ENCODE peak calls at places on chromosome 20, in six cellular contexts. I is effector memory CD8-positive, alpha-beta T cell; M is activated gamma-delta T cell treated with Interleukin-2 at 50 U/mL for 16 hours; J is ELR; X is head of caudate nucleus; K is T-helper 1 cell. W is an unnamed sample.

GRCh38 chr20:7950387-7950786 is 10.1 kb upstream of the HAO1 start:
- DNase-seq in I (no peak), M (no peak), J (no peak), X (no peak), K (no peak), W (no peak)

GRCh38 chr20:35091808-35092523 is 641 bp downstream of the TRPC4AP start:
- DNase-seq in I (no peak), M (no peak), J (peak), X (no peak), K (no peak), W (peak)

GRCh38 chr20:57589728-57590484 is 29.0 kb downstream of the PCK1 start:
- DNase-seq in I (no peak), M (no peak), J (no peak), X (no peak), K (no peak), W (no peak)

GRCh38 chr20:38725959-38726848 is 1.9 kb downstream of the SLC32A1 start:
- DNase-seq in I (no peak), M (no peak), J (peak), X (peak), K (no peak), W (peak)

GRCh38 chr20:4169360-4170214 is 154.2 kb upstream of the RNF24 start:
- DNase-seq in I (no peak), M (no peak), J (no peak), X (no peak), K (no peak), W (no peak)

GRCh38 chr20:44496976-44497375 is 21.3 kb downstream of the TTPAL start:
- DNase-seq in I (no peak), M (no peak), J (peak), X (no peak), K (no peak), W (no peak)

GRCh38 chr20:43925786-43926185 is 11.1 kb downstream of the TOX2 start:
- DNase-seq in I (no peak), M (peak), J (peak), X (no peak), K (no peak), W (no peak)

GRCh38 chr20:7627734-7628663 is 312.3 kb downstream of the HAO1 start:
- DNase-seq in I (no peak), M (no peak), J (peak), X (no peak), K (no peak), W (no peak)

GRCh38 chr20:22763257-22763906 is 179.0 kb upstream of the FOXA2 start:
- DNase-seq in I (no peak), M (no peak), J (peak), X (no peak), K (no peak), W (no peak)

GRCh38 chr20:5364136-5364821 is 47.5 kb upstream of the PROKR2 start:
- DNase-seq in I (no peak), M (no peak), J (no peak), X (no peak), K (no peak), W (no peak)

GRCh38 chr20:37903317-37904007 is 535 bp downstream of the VSTM2L start:
- DNase-seq in I (no peak), M (no peak), J (no peak), X (peak), K (no peak), W (peak)

GRCh38 chr20:3209946-3210317 is 634 bp downstream of the ITPA start:
- DNase-seq in I (no peak), M (no peak), J (peak), X (no peak), K (no peak), W (no peak)

GRCh38 chr20:5731753-5732366 is 18.3 kb upstream of the SHLD1 start:
- DNase-seq in I (no peak), M (no peak), J (no peak), X (no peak), K (no peak), W (no peak)

GRCh38 chr20:45343867-45344721 is 4.1 kb downstream of the SDC4 start:
- DNase-seq in I (no peak), M (no peak), J (peak), X (peak), K (no peak), W (no peak)

GRCh38 chr20:905396-905961 is 10.7 kb downstream of the ANGPT4 start:
- DNase-seq in I (no peak), M (no peak), J (no peak), X (no peak), K (no peak), W (no peak)

GRCh38 chr20:46284028-46284427 is 24.3 kb downstream of the CDH22 start:
- DNase-seq in I (no peak), M (no peak), J (no peak), X (no peak), K (no peak), W (no peak)

GRCh38 chr20:64041040-64041780 is 5.2 kb downstream of the C20orf204 start:
- DNase-seq in I (no peak), M (no peak), J (no peak), X (no peak), K (no peak), W (no peak)

GRCh38 chr20:3645309-3646066 is 17.7 kb downstream of the GFRA4 start:
- DNase-seq in I (no peak), M (no peak), J (no peak), X (no peak), K (no peak), W (no peak)

GRCh38 chr20:48656661-48657211 is 171.1 kb downstream of the PREX1 start:
- DNase-seq in I (no peak), M (no peak), J (peak), X (peak), K (no peak), W (no peak)

GRCh38 chr20:5913166-5913565 is 37.2 kb downstream of the TRMT6 start:
- DNase-seq in I (no peak), M (no peak), J (no peak), X (no peak), K (no peak), W (no peak)

W was measured in GM20000.